ENCODE peak calls at places on chromosomes 13 and 19, in six cellular contexts. H is AG04450; V is IMR-90; X is fibroblast of lung; W is CD8-positive, alpha-beta T cell; O is sigmoid colon. G is an unnamed sample.

GRCh38 chr19:1261863-1262686 is 7.1 kb upstream of the CIRBP start:
- DNase-seq in H (no peak), V (peak; percentile 43), X (peak; percentile 83), W (no peak), O (peak; percentile 86), G (no peak)

GRCh38 chr13:51148952-51149573 is 38.0 kb upstream of the C13orf42 start:
- DNase-seq in H (peak; percentile 8), V (peak; percentile 45), X (peak; percentile 58), W (no peak), O (no peak), G (peak; percentile 72)

GRCh38 chr19:37519890-37520289 is 13.2 kb downstream of the ZNF793 start:
- DNase-seq in H (no peak), V (peak; percentile 28), X (peak; percentile 68), W (no peak), O (no peak), G (peak; percentile 20)

GRCh38 chr13:94176576-94176975 is 302.9 kb downstream of the DCT start:
- DNase-seq in H (no peak), V (no peak), X (peak; percentile 21), W (no peak), O (no peak), G (no peak)

GRCh38 chr19:8224394-8225145 is 15.4 kb downstream of the CERS4 start:
- DNase-seq in H (no peak), V (no peak), X (no peak), W (no peak), O (peak; percentile 73), G (no peak)

GRCh38 chr19:6064016-6064702 is 46.1 kb downstream of the RFX2 start:
- DNase-seq in H (no peak), V (no peak), X (peak; percentile 32), W (no peak), O (no peak), G (no peak)

GRCh38 chr19:3151563-3152430 is 16.0 kb downstream of the GNA15 start:
- DNase-seq in H (no peak), V (no peak), X (no peak), W (no peak), O (no peak), G (no peak)

GRCh38 chr13:91313581-91313980 is 33.9 kb upstream of the MIR17HG start:
- DNase-seq in H (no peak), V (no peak), X (no peak), W (no peak), O (no peak), G (no peak)

GRCh38 chr19:12794196-12794921 is 3.1 kb downstream of the JUNB start:
- DNase-seq in H (no peak), V (peak; percentile 62), X (no peak), W (no peak), O (no peak), G (no peak)

GRCh38 chr19:19866599-19867248 is 1.0 kb downstream of the ZNF253 start:
- DNase-seq in H (no peak), V (no peak), X (peak; percentile 1), W (peak; percentile 14), O (no peak), G (no peak)

GRCh38 chr13:29743229-29743786 is 107.1 kb downstream of the UBL3 start:
- DNase-seq in H (peak; percentile 43), V (peak; percentile 79), X (peak; percentile 76), W (no peak), O (peak; percentile 96), G (no peak)

GRCh38 chr19:2586196-2586595 is 110.3 kb downstream of the GADD45B start:
- DNase-seq in H (no peak), V (no peak), X (no peak), W (no peak), O (peak; percentile 45), G (no peak)

GRCh38 chr13:29540334-29540733 is 55.2 kb downstream of the SLC7A1 start:
- DNase-seq in H (no peak), V (no peak), X (peak; percentile 61), W (no peak), O (no peak), G (no peak)

GRCh38 chr19:49665301-49666119 is at the start of the genes BCL2L12 and IRF3:
- DNase-seq in H (peak; percentile 91), V (peak; percentile 93), X (peak; percentile 90), W (peak; percentile 99), O (peak; percentile 99), G (peak; percentile 95)

GRCh38 chr13:35978607-35979316 is 152.4 kb downstream of the DCLK1 start:
- DNase-seq in H (no peak), V (peak; percentile 69), X (peak; percentile 60), W (no peak), O (no peak), G (peak; percentile 81)

GRCh38 chr19:17519967-17520366 is 8.5 kb downstream of the PGLS start:
- DNase-seq in H (no peak), V (no peak), X (peak; percentile 40), W (no peak), O (no peak), G (no peak)

GRCh38 chr13:62119739-62120700 is 704.4 kb upstream of the PCDH20 start:
- DNase-seq in H (no peak), V (peak; percentile 17), X (peak; percentile 2), W (no peak), O (no peak), G (no peak)

GRCh38 chr13:43802511-43802910 is 15.7 kb upstream of the ENOX1 start:
- DNase-seq in H (no peak), V (no peak), X (no peak), W (no peak), O (no peak), G (no peak)

GRCh38 chr13:43805681-43806128 is 18.9 kb upstream of the ENOX1 start:
- DNase-seq in H (no peak), V (peak; percentile 25), X (peak; percentile 20), W (no peak), O (no peak), G (peak; percentile 27)

GRCh38 chr13:43800828-43801227 is 14.1 kb upstream of the ENOX1 start:
- DNase-seq in H (no peak), V (no peak), X (no peak), W (no peak), O (no peak), G (no peak)

GRCh38 chr13:43805071-43805468 is 18.3 kb upstream of the ENOX1 start:
- DNase-seq in H (peak; percentile 54), V (peak; percentile 96), X (peak; percentile 92), W (no peak), O (no peak), G (peak; percentile 93)

GRCh38 chr13:43804461-43805070 is 17.8 kb upstream of the ENOX1 start:
- DNase-seq in H (peak; percentile 44), V (peak; percentile 78), X (peak; percentile 54), W (no peak), O (no peak), G (peak; percentile 76)
- TF ChIP-seq CTCF in H (peak; percentile 52), V (peak; percentile 64), X (no peak), W (peak; percentile 69), O (peak; percentile 59), G (peak; percentile 34)

DNA sequence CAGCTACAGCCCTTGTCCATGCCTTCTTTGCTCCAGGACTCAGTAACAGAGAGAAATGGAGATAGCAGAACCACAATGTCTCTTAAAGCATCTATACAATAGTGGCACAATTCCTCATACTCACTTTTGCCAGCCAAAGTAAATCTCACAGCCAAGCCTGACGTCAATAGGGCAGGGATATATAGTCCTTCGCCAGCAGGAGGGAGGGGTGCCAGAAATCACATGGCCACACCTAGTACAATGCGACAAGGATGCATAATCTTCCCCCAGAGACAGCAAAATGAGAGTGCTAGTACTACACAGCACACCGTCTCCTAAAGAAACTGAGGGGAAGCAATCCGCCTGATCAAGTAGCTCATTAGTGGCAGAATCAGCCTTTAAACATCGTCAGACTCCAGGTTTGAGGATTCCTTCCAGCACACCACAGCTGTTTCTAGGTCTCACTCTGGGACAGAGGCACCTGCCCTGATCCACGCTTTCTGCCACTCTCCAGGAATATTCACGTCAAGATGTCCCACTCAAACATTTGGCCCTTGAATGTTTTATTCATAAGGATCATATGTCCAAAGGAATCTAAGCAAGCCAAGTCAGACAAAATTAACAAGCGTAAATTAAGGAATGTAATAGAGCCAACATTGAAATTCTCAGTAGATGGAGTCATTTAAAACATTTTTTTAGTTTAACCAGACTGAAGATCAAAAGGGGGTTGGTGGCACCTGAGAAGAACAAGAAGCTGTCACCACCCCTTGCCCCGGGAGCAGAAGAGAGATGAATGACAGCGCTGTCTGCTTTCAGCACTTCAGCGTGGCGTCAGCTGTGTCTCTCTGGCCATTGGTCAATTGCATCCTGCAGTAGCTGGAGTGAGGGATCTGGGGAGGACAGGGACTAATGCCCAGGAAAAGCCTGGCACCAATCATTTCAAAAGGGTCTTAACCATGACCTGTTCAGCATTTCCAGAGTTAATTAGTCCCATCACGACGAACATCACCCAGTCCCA is 63.6 kb upstream of the SERP2 start:
- DNase-seq in H (no peak), V (no peak), X (peak; percentile 55), W (no peak), O (peak; percentile 74), G (no peak)
- H3K27ac ChIP-seq in H (no peak overlapping the region), V (no peak overlapping the region), X (no peak overlapping the region), W (no peak overlapping the region), O (peak overlapping the region; percentile 76), G (no peak overlapping the region)

GRCh38 chr19:35740423-35741215 is 1.6 kb downstream of the IGFLR1 start:
- DNase-seq in H (peak; percentile 91), V (peak; percentile 93), X (peak; percentile 94), W (peak; percentile 92), O (peak; percentile 99), G (peak; percentile 97)

GRCh38 chr19:35739275-35740107 is 2.8 kb downstream of the IGFLR1 start:
- DNase-seq in H (no peak), V (no peak), X (no peak), W (no peak), O (no peak), G (no peak)

GRCh38 chr19:35741216-35741541 is 1.1 kb downstream of the IGFLR1 start:
- DNase-seq in H (no peak), V (no peak), X (no peak), W (no peak), O (no peak), G (no peak)

GRCh38 chr19:35738887-35739229 is 3.4 kb downstream of the IGFLR1 start:
- DNase-seq in H (no peak), V (no peak), X (no peak), W (no peak), O (no peak), G (no peak)

GRCh38 chr19:35740108-35740422 is 2.2 kb downstream of the IGFLR1 start:
- DNase-seq in H (no peak), V (no peak), X (no peak), W (no peak), O (no peak), G (no peak)
- TF ChIP-seq CTCF in H (no peak), V (no peak), X (no peak), W (no peak), O (no peak), G (no peak)

GRCh38 chr19:29904017-29904416 is 38.0 kb upstream of the URI1 start:
- DNase-seq in H (no peak), V (no peak), X (no peak), W (no peak), O (no peak), G (no peak)
- H3K27ac ChIP-seq in H (no peak overlapping the region), V (no peak overlapping the region), X (no peak overlapping the region), W (no peak overlapping the region), O (no peak overlapping the region), G (no peak overlapping the region)

GRCh38 chr19:51777570-51778460 is 16.8 kb downstream of the FPR2 start:
- DNase-seq in H (peak; percentile 63), V (peak; percentile 80), X (peak; percentile 81), W (peak; percentile 13), O (peak; percentile 87), G (peak; percentile 67)

GRCh38 chr19:51771369-51771768 is 10.4 kb downstream of the FPR2 start:
- DNase-seq in H (no peak), V (no peak), X (no peak), W (no peak), O (no peak), G (no peak)

GRCh38 chr19:51772977-51773376 is 12.0 kb downstream of the FPR2 start:
- DNase-seq in H (no peak), V (no peak), X (no peak), W (no peak), O (no peak), G (no peak)
- TF ChIP-seq CTCF in H (no peak), V (no peak), X (no peak), W (no peak), O (no peak), G (no peak)

G was measured in brain microvascular endothelial cell.